ENCODE peak calls at places on chromosomes 16 and 17, in six cellular contexts. One of them, this sample, is unnamed.

GRCh38 chr16:24070851-24071250 is 185.3 kb upstream of the CACNG3 start:
- DNase-seq in heart right ventricle: peak; percentile 6
- DNase-seq in psoas muscle: no peak
- DNase-seq in tibial artery: no peak
- DNase-seq in colonic mucosa: no peak
- DNase-seq in AG04450: no peak
- DNase-seq in this sample: peak; percentile 6

GRCh38 chr17:5439446-5439764 is 450 bp upstream of the C1QBP start:
- DNase-seq in heart right ventricle: no peak
- DNase-seq in psoas muscle: no peak
- DNase-seq in tibial artery: no peak
- DNase-seq in colonic mucosa: no peak
- DNase-seq in AG04450: no peak
- DNase-seq in this sample: no peak

GRCh38 chr16:983044-984030 is 1.8 kb downstream of the SOX8 start:
- DNase-seq in heart right ventricle: no peak
- DNase-seq in psoas muscle: no peak
- DNase-seq in tibial artery: no peak
- DNase-seq in colonic mucosa: no peak
- DNase-seq in AG04450: no peak
- DNase-seq in this sample: no peak

GRCh38 chr17:5582177-5582885 is 2.0 kb downstream of the NLRP1 start:
- DNase-seq in heart right ventricle: no peak
- DNase-seq in psoas muscle: no peak
- DNase-seq in tibial artery: no peak
- DNase-seq in colonic mucosa: no peak
- DNase-seq in AG04450: no peak
- DNase-seq in this sample: no peak

GRCh38 chr16:83031524-83031923 is 404.8 kb downstream of the CDH13 start:
- DNase-seq in heart right ventricle: no peak
- DNase-seq in psoas muscle: no peak
- DNase-seq in tibial artery: no peak
- DNase-seq in colonic mucosa: no peak
- DNase-seq in AG04450: no peak
- DNase-seq in this sample: peak; percentile 58

GRCh38 chr16:57023541-57024249 is 34.3 kb downstream of the NLRC5 start:
- DNase-seq in heart right ventricle: no peak
- DNase-seq in psoas muscle: no peak
- DNase-seq in tibial artery: no peak
- DNase-seq in colonic mucosa: no peak
- DNase-seq in AG04450: no peak
- DNase-seq in this sample: no peak

GRCh38 chr16:57600048-57600835 is 28.2 kb upstream of the ADGRG1 start:
- DNase-seq in heart right ventricle: peak; percentile 45
- DNase-seq in psoas muscle: peak; percentile 72
- DNase-seq in tibial artery: no peak
- DNase-seq in colonic mucosa: peak; percentile 67
- DNase-seq in AG04450: no peak
- DNase-seq in this sample: peak; percentile 17

GRCh38 chr17:78176548-78177025 is 8.2 kb downstream of the SYNGR2 start:
- DNase-seq in heart right ventricle: peak; percentile 68
- DNase-seq in psoas muscle: peak; percentile 85
- DNase-seq in tibial artery: peak; percentile 56
- DNase-seq in colonic mucosa: peak; percentile 84
- DNase-seq in AG04450: no peak
- DNase-seq in this sample: peak; percentile 35

GRCh38 chr17:2693561-2694380 is 17.8 kb downstream of the CLUH start:
- DNase-seq in heart right ventricle: no peak
- DNase-seq in psoas muscle: peak; percentile 65
- DNase-seq in tibial artery: peak; percentile 17
- DNase-seq in colonic mucosa: peak; percentile 18
- DNase-seq in AG04450: no peak
- DNase-seq in this sample: no peak

GRCh38 chr16:5385115-5385514 is 287.5 kb upstream of the EEF2KMT start:
- DNase-seq in heart right ventricle: no peak
- DNase-seq in psoas muscle: no peak
- DNase-seq in tibial artery: no peak
- DNase-seq in colonic mucosa: no peak
- DNase-seq in AG04450: no peak
- DNase-seq in this sample: no peak

GRCh38 chr16:3819741-3820724 is 60.5 kb downstream of the CREBBP start:
- DNase-seq in heart right ventricle: peak; percentile 82
- DNase-seq in psoas muscle: no peak
- DNase-seq in tibial artery: no peak
- DNase-seq in colonic mucosa: peak; percentile 52
- DNase-seq in AG04450: peak; percentile 90
- DNase-seq in this sample: peak; percentile 95

GRCh38 chr16:85858984-85859817 is 39.8 kb upstream of the IRF8 start:
- DNase-seq in heart right ventricle: no peak
- DNase-seq in psoas muscle: no peak
- DNase-seq in tibial artery: no peak
- DNase-seq in colonic mucosa: peak; percentile 15
- DNase-seq in AG04450: no peak
- DNase-seq in this sample: no peak

GRCh38 chr17:78677303-78678219 is 100.4 kb upstream of the DNAH17 start:
- DNase-seq in heart right ventricle: no peak
- DNase-seq in psoas muscle: peak; percentile 83
- DNase-seq in tibial artery: no peak
- DNase-seq in colonic mucosa: no peak
- DNase-seq in AG04450: no peak
- DNase-seq in this sample: no peak

GRCh38 chr16:54116126-54116525 is 170.5 kb downstream of the IRX3 start:
- DNase-seq in heart right ventricle: no peak
- DNase-seq in psoas muscle: no peak
- DNase-seq in tibial artery: no peak
- DNase-seq in colonic mucosa: no peak
- DNase-seq in AG04450: no peak
- DNase-seq in this sample: no peak

GRCh38 chr17:1090454-1091189 is 89.2 kb downstream of the ABR start:
- DNase-seq in heart right ventricle: no peak
- DNase-seq in psoas muscle: no peak
- DNase-seq in tibial artery: no peak
- DNase-seq in colonic mucosa: no peak
- DNase-seq in AG04450: no peak
- DNase-seq in this sample: no peak

GRCh38 chr17:15321556-15322250 is 19.7 kb downstream of the TEKT3 start:
- DNase-seq in heart right ventricle: no peak
- DNase-seq in psoas muscle: no peak
- DNase-seq in tibial artery: no peak
- DNase-seq in colonic mucosa: no peak
- DNase-seq in AG04450: peak; percentile 34
- DNase-seq in this sample: peak; percentile 51

GRCh38 chr16:82671743-82672142 is 45.0 kb downstream of the CDH13 start:
- DNase-seq in heart right ventricle: no peak
- DNase-seq in psoas muscle: no peak
- DNase-seq in tibial artery: no peak
- DNase-seq in colonic mucosa: no peak
- DNase-seq in AG04450: no peak
- DNase-seq in this sample: no peak

GRCh38 chr17:3809135-3809534 is 8.1 kb upstream of the ITGAE start:
- DNase-seq in heart right ventricle: no peak
- DNase-seq in psoas muscle: no peak
- DNase-seq in tibial artery: no peak
- DNase-seq in colonic mucosa: no peak
- DNase-seq in AG04450: no peak
- DNase-seq in this sample: no peak

GRCh38 chr17:7497228-7497627 is 13.1 kb downstream of the POLR2A start:
- DNase-seq in heart right ventricle: peak; percentile 29
- DNase-seq in psoas muscle: no peak
- DNase-seq in tibial artery: no peak
- DNase-seq in colonic mucosa: no peak
- DNase-seq in AG04450: no peak
- DNase-seq in this sample: no peak

GRCh38 chr17:50765454-50766221 is 1.7 kb downstream of the ANKRD40CL start:
- DNase-seq in heart right ventricle: no peak
- DNase-seq in psoas muscle: peak; percentile 54
- DNase-seq in tibial artery: no peak
- DNase-seq in colonic mucosa: peak; percentile 80
- DNase-seq in AG04450: no peak
- DNase-seq in this sample: no peak

GRCh38 chr17:50480854-50481490 is 2.3 kb downstream of the RSAD1 start:
- DNase-seq in heart right ventricle: no peak
- DNase-seq in psoas muscle: no peak
- DNase-seq in tibial artery: no peak
- DNase-seq in colonic mucosa: no peak
- DNase-seq in AG04450: no peak
- DNase-seq in this sample: no peak

GRCh38 chr16:88510091-88510719 is 57.1 kb downstream of the ZFPM1 start:
- DNase-seq in heart right ventricle: no peak
- DNase-seq in psoas muscle: no peak
- DNase-seq in tibial artery: no peak
- DNase-seq in colonic mucosa: no peak
- DNase-seq in AG04450: no peak
- DNase-seq in this sample: no peak

GRCh38 chr16:55663770-55664677 is 8.2 kb downstream of the SLC6A2 start:
- DNase-seq in heart right ventricle: no peak
- DNase-seq in psoas muscle: no peak
- DNase-seq in tibial artery: no peak
- DNase-seq in colonic mucosa: no peak
- DNase-seq in AG04450: no peak
- DNase-seq in this sample: no peak

GRCh38 chr16:71637398-71637797 is 11.4 kb downstream of the MARVELD3 start:
- DNase-seq in heart right ventricle: no peak
- DNase-seq in psoas muscle: no peak
- DNase-seq in tibial artery: no peak
- DNase-seq in colonic mucosa: no peak
- DNase-seq in AG04450: peak; percentile 63
- DNase-seq in this sample: peak; percentile 90

DNA sequence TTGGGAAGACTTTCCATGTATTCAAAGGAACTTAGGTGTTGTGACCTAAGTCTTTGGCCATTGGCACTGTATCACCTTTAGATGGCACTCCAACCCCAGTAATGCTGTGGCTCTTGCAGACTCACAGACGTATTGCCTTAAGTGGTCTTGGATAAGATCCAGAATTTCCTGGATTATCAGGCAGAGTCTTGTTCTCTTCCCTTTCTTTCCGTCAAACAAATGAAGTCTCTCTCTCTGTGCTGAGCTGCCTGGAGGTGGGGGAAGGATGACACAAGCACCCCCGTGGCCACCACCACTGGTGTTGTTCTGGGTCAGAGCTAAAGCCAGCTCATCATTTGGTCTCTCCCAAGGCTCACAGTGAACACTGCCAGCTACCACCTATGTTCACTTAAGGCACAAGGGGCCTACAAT is 789.9 kb upstream of the KIF2B start:
- DNase-seq in heart right ventricle: peak; percentile 11
- DNase-seq in psoas muscle: no peak
- DNase-seq in tibial artery: no peak
- DNase-seq in colonic mucosa: peak; percentile 37
- DNase-seq in AG04450: no peak
- DNase-seq in this sample: no peak
- TF ChIP-seq CTCF in heart right ventricle: peak; percentile 43
- TF ChIP-seq CTCF in psoas muscle: peak; percentile 62
- TF ChIP-seq CTCF in tibial artery: no peak
- TF ChIP-seq CTCF in colonic mucosa: no peak
- TF ChIP-seq CTCF in AG04450: no peak
- TF ChIP-seq CTCF in this sample: peak; percentile 24

GRCh38 chr16:90046122-90046970 is 27.1 kb upstream of the DBNDD1 start:
- DNase-seq in heart right ventricle: no peak
- DNase-seq in psoas muscle: peak; percentile 40
- DNase-seq in tibial artery: no peak
- DNase-seq in colonic mucosa: no peak
- DNase-seq in AG04450: no peak
- DNase-seq in this sample: no peak
- H3K4me3 ChIP-seq in heart right ventricle: peak overlapping the region; percentile 45
- H3K4me3 ChIP-seq in psoas muscle: peak overlapping the region; percentile 61
- H3K4me3 ChIP-seq in tibial artery: peak overlapping the region; percentile 39
- H3K4me3 ChIP-seq in colonic mucosa: peak overlapping the region; percentile 36
- H3K4me3 ChIP-seq in AG04450: peak overlapping the region; percentile 38
- H3K4me3 ChIP-seq in this sample: peak overlapping the region; percentile 33

GRCh38 chr17:73122953-73123605 is 30.6 kb upstream of the SLC39A11 start:
- DNase-seq in heart right ventricle: no peak
- DNase-seq in psoas muscle: no peak
- DNase-seq in tibial artery: no peak
- DNase-seq in colonic mucosa: no peak
- DNase-seq in AG04450: no peak
- DNase-seq in this sample: no peak

GRCh38 chr17:73118139-73118538 is 25.7 kb upstream of the SLC39A11 start:
- DNase-seq in heart right ventricle: no peak
- DNase-seq in psoas muscle: no peak
- DNase-seq in tibial artery: no peak
- DNase-seq in colonic mucosa: no peak
- DNase-seq in AG04450: no peak
- DNase-seq in this sample: no peak

GRCh38 chr17:73121513-73121912 is 29.0 kb upstream of the SLC39A11 start:
- DNase-seq in heart right ventricle: no peak
- DNase-seq in psoas muscle: no peak
- DNase-seq in tibial artery: no peak
- DNase-seq in colonic mucosa: no peak
- DNase-seq in AG04450: no peak
- DNase-seq in this sample: no peak

GRCh38 chr17:73119631-73120030 is 27.1 kb upstream of the SLC39A11 start:
- DNase-seq in heart right ventricle: no peak
- DNase-seq in psoas muscle: no peak
- DNase-seq in tibial artery: no peak
- DNase-seq in colonic mucosa: no peak
- DNase-seq in AG04450: no peak
- DNase-seq in this sample: no peak

GRCh38 chr17:73118876-73119485 is 26.5 kb upstream of the SLC39A11 start:
- DNase-seq in heart right ventricle: no peak
- DNase-seq in psoas muscle: no peak
- DNase-seq in tibial artery: no peak
- DNase-seq in colonic mucosa: no peak
- DNase-seq in AG04450: no peak
- DNase-seq in this sample: no peak
- H3K27ac ChIP-seq in heart right ventricle: no peak overlapping the region
- H3K27ac ChIP-seq in psoas muscle: no peak overlapping the region
- H3K27ac ChIP-seq in tibial artery: no peak overlapping the region
- H3K27ac ChIP-seq in colonic mucosa: no peak overlapping the region
- H3K27ac ChIP-seq in AG04450: no peak overlapping the region
- H3K27ac ChIP-seq in this sample: no peak overlapping the region

DNA sequence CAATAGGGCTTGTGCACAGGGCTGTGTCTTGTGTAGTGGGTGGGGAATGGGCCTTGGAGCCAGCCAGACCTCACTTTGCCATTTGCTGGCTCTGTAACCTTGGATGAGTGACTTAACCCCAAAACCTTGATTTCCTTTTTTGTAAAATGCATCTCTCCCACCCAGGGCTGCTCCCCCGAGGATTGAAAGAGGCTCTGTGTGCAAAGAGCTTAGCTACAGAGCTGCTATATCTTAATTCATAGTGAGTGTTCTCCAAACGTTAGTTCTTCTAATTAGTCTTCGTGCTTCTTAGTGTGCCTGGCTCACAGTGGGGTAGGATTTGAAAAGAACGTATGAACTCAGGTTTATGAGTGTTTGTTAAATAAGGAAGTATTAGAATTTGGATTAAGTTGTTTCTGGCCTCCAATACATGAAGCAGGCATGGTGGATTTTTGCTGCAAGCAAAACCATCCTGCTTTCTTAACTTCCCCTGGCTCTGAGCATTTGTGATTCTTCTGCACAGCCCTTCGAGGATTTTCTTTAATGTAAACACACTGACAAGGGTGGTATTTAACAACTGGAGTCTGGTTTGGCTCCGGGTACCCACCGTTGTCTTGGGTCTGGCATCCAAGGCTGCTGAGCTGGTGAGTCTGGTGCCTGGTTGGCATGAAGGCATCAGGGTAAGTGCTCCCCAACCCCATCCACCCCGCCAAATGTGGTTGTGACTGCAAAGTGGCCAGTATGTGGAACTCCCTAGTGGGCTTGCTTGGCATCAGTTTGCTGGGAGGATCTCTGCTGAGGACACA is 29.7 kb downstream of the KSR1 start:
- DNase-seq in heart right ventricle: no peak
- DNase-seq in psoas muscle: no peak
- DNase-seq in tibial artery: no peak
- DNase-seq in colonic mucosa: no peak
- DNase-seq in AG04450: no peak
- DNase-seq in this sample: no peak
- TF ChIP-seq CTCF in heart right ventricle: no peak
- TF ChIP-seq CTCF in psoas muscle: no peak
- TF ChIP-seq CTCF in tibial artery: no peak
- TF ChIP-seq CTCF in colonic mucosa: no peak
- TF ChIP-seq CTCF in AG04450: no peak
- TF ChIP-seq CTCF in this sample: no peak